ENCODE peak calls at places on chromosome 1, in six cellular contexts. D is A549, V is astrocyte, Q is hepatocyte, H is neuronal stem cell, O is GM23248. B is an unnamed sample.

GRCh38 chr1:204128964-204129896 is 22.6 kb downstream of the ETNK2 start:
- DNase-seq in Q (peak), O (peak), D (peak), V (peak), H (peak), B (peak)

GRCh38 chr1:30780409-30780808 is 22.8 kb upstream of the LAPTM5 start:
- DNase-seq in H (no peak), Q (no peak), D (no peak), O (no peak), V (no peak), B (no peak)

GRCh38 chr1:218079379-218079778 is 205.7 kb upstream of the RRP15 start:
- DNase-seq in D (no peak), V (no peak), Q (no peak), O (no peak), H (no peak), B (no peak)

GRCh38 chr1:34060331-34060730 is 104.7 kb downstream of the CSMD2 start:
- DNase-seq in D (no peak), V (no peak), H (no peak), O (no peak), Q (no peak), B (no peak)

GRCh38 chr1:61453111-61453961 is 271.6 kb downstream of the TM2D1 start:
- DNase-seq in H (peak), V (peak), Q (peak), O (peak), D (peak), B (peak)

GRCh38 chr1:69404486-69404885 is 163.2 kb upstream of the LRRC7 start:
- DNase-seq in Q (no peak), H (no peak), V (peak), D (no peak), O (no peak), B (no peak)

GRCh38 chr1:180188679-180189175 is 34.1 kb downstream of the QSOX1 start:
- DNase-seq in O (no peak), V (no peak), Q (no peak), H (no peak), D (no peak), B (no peak)

GRCh38 chr1:235650341-235651169 is 971 bp upstream of the GNG4 start:
- DNase-seq in V (no peak), Q (peak), H (peak), O (peak), D (no peak), B (peak)

GRCh38 chr1:53540604-53541262 is 81.5 kb downstream of the DMRTB1 start:
- DNase-seq in D (no peak), V (no peak), H (no peak), Q (no peak), O (no peak), B (no peak)

GRCh38 chr1:29675481-29676263 is 439.4 kb downstream of the PTPRU start:
- DNase-seq in Q (no peak), H (no peak), V (no peak), O (no peak), D (no peak), B (no peak)

GRCh38 chr1:160099716-160100375 is 1.4 kb upstream of the IGSF8 start:
- DNase-seq in H (no peak), O (no peak), D (no peak), Q (no peak), V (no peak), B (no peak)

GRCh38 chr1:72586023-72586685 is 303.8 kb upstream of the NEGR1 start:
- DNase-seq in V (no peak), D (no peak), Q (no peak), H (no peak), O (no peak), B (no peak)

GRCh38 chr1:227766015-227766634 is 30.9 kb downstream of the SNAP47 start:
- DNase-seq in D (no peak), O (peak), V (peak), H (no peak), Q (peak), B (no peak)

GRCh38 chr1:228358039-228358763 is 48.4 kb downstream of the TRIM11 start:
- DNase-seq in D (no peak), O (peak), Q (no peak), H (no peak), V (no peak), B (no peak)

GRCh38 chr1:206784471-206784903 is 12.2 kb upstream of the IL10 start:
- DNase-seq in O (no peak), D (no peak), H (no peak), Q (no peak), V (no peak), B (no peak)

GRCh38 chr1:227192163-227192562 is 126.1 kb downstream of the CDC42BPA start:
- DNase-seq in Q (peak), V (peak), D (no peak), H (no peak), O (peak), B (no peak)

GRCh38 chr1:30888391-30888790 is 20.2 kb downstream of the SDC3 start:
- DNase-seq in Q (peak), V (peak), H (no peak), O (peak), D (no peak), B (no peak)

GRCh38 chr1:80375662-80376061 is 1369.1 kb upstream of the ADGRL4 start:
- DNase-seq in O (peak), V (peak), H (no peak), D (no peak), Q (no peak), B (no peak)

GRCh38 chr1:17683551-17683950 is 71.6 kb upstream of the ACTL8 start:
- DNase-seq in D (no peak), O (no peak), V (no peak), H (no peak), Q (no peak), B (no peak)

GRCh38 chr1:218390625-218391024 is 45.5 kb downstream of the TGFB2 start:
- DNase-seq in D (no peak), Q (no peak), H (no peak), V (peak), O (no peak), B (no peak)

GRCh38 chr1:25707280-25708016 is 90.9 kb downstream of the MAN1C1 start:
- DNase-seq in Q (no peak), D (no peak), V (no peak), H (no peak), O (peak), B (peak)

GRCh38 chr1:33330376-33330890 is 9.5 kb upstream of the A3GALT2 start:
- DNase-seq in D (no peak), H (no peak), Q (no peak), O (no peak), V (no peak), B (no peak)

GRCh38 chr1:228372183-228373003 is 34.2 kb downstream of the TRIM11 start:
- DNase-seq in Q (peak), V (no peak), H (no peak), O (no peak), D (no peak), B (no peak)

GRCh38 chr1:4146101-4146500 is 246.0 kb upstream of the C1orf174 start:
- DNase-seq in H (no peak), Q (no peak), D (no peak), O (no peak), V (no peak), B (no peak)

GRCh38 chr1:50147451-50147850 is 38.7 kb downstream of the ELAVL4 start:
- DNase-seq in H (no peak), O (no peak), V (no peak), D (no peak), Q (no peak), B (no peak)

GRCh38 chr1:244060117-244060516 is 9.0 kb downstream of the ZBTB18 start:
- DNase-seq in Q (no peak), V (no peak), H (no peak), O (no peak), D (no peak), B (no peak)

GRCh38 chr1:112717263-112717662 is 2.1 kb upstream of the PPM1J start:
- DNase-seq in D (no peak), O (no peak), Q (no peak), H (no peak), V (no peak), B (no peak)

GRCh38 chr1:8121261-8122159 is 95.4 kb upstream of the ERRFI1 start:
- DNase-seq in Q (peak), H (no peak), O (no peak), V (peak), D (no peak), B (no peak)

GRCh38 chr1:229432905-229433304 is 989 bp downstream of the ACTA1 start:
- DNase-seq in D (no peak), H (no peak), O (no peak), V (no peak), Q (no peak), B (no peak)

GRCh38 chr1:166910396-166910994 is 34.4 kb upstream of the TADA1 start:
- DNase-seq in D (peak), V (peak), Q (peak), O (peak), H (peak), B (peak)

GRCh38 chr1:225508538-225509375 is 80.9 kb upstream of the LBR start:
- DNase-seq in O (peak), V (peak), D (peak), H (peak), Q (peak), B (peak)

DNA sequence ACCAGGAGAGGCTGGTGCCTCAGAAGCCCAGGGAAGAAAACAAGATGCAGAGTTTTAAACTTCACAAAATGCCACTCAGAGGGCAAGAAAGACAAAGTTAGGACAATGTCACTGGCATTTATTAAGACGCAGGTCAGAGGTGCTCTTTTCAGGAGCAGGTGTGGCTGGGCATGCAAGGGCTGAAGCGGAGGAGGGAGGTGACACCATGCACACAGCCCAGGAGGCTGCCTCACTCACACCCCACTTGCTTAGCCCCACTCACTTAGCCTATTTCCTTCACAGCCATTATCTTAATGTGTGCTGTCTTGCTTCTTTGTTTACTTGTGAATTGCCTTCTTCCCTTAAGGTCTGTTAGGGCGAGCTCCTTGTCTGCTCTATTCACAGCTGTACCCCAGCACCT is 17.2 kb downstream of the HIVEP3 start:
- DNase-seq in Q (no peak), D (no peak), H (no peak), V (no peak), O (no peak), B (no peak)
- H3K4me2 ChIP-seq in Q (no peak), D (peak), H (no peak), V (peak), O (peak), B (no peak)

GRCh38 chr1:212958175-212958574 is 7.8 kb downstream of the VASH2 start:
- DNase-seq in H (no peak), O (no peak), Q (no peak), V (peak), D (no peak), B (no peak)
- H3K4me2 ChIP-seq in H (no peak), O (no peak), Q (no peak), V (peak), D (no peak), B (no peak)

GRCh38 chr1:184297244-184297750 is 89.5 kb upstream of the C1orf21 start:
- DNase-seq in H (no peak), V (no peak), O (no peak), D (no peak), Q (no peak), B (no peak)
- H3K4me2 ChIP-seq in H (no peak), V (no peak), O (no peak), D (no peak), Q (no peak), B (no peak)

DNA sequence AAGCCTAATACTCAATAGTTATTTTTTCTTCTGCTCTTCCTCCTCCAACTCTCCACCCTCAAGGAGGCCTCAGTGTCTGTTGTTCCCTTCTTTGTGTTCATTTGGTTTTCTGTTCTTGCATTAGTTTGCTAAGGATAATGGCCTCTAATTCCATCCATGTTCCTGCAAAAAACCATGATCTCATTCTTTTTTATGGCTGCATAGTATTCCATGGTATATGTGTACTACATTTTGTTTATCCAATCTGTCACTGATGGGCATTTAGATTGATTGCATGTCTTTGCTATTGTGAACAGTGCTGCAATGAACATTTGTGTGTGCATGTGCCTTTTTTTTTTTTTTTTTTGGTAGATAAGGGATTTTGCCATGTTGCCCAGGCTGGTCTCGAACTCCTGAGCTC is 6.7 kb downstream of the CENPF start:
- DNase-seq in H (no peak), V (no peak), D (no peak), Q (no peak), O (no peak), B (no peak)
- H3K4me2 ChIP-seq in H (no peak), V (no peak), D (no peak), Q (no peak), O (no peak), B (no peak)

GRCh38 chr1:168906367-168906766 is 177.4 kb upstream of the DPT start:
- DNase-seq in V (no peak), Q (no peak), H (no peak), O (no peak), D (no peak), B (no peak)

GRCh38 chr1:168905631-168906030 is 176.6 kb upstream of the DPT start:
- DNase-seq in O (no peak), D (no peak), Q (no peak), V (no peak), H (no peak), B (no peak)

GRCh38 chr1:168907781-168908180 is 178.8 kb upstream of the DPT start:
- DNase-seq in V (no peak), D (no peak), O (no peak), H (no peak), Q (no peak), B (no peak)

GRCh38 chr1:168903237-168903830 is 174.3 kb upstream of the DPT start:
- DNase-seq in D (no peak), Q (no peak), H (no peak), O (peak), V (no peak), B (no peak)

DNA sequence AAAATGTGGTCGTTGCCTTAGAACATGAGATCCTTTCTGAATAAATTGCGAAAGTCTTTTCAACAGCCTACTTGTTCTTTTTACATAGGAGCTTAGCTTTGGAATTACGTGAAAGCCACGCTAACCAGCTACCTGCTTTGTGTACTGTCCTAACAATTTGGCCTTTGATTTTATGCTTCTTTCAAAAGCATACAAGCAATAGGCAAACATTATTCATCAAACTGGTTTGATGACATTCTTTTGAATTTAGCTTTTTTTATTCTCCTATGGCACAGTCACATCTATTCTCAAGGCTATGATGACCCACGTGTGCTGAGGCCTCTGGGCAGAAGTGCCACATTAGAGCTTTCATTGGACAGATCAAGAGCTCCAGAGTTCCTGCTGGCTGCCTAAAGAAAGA is 178.0 kb upstream of the DPT start:
- DNase-seq in Q (peak), O (no peak), D (no peak), V (no peak), H (no peak), B (no peak)
- H3K4me2 ChIP-seq in Q (peak), O (no peak), D (no peak), V (no peak), H (no peak), B (no peak)

GRCh38 chr1:40922969-40923368 is 56.5 kb upstream of the CTPS1 start:
- DNase-seq in H (no peak), Q (no peak), O (no peak), V (no peak), D (no peak), B (no peak)
- H3K4me2 ChIP-seq in H (no peak), Q (no peak), O (no peak), V (no peak), D (no peak), B (no peak)

DNA sequence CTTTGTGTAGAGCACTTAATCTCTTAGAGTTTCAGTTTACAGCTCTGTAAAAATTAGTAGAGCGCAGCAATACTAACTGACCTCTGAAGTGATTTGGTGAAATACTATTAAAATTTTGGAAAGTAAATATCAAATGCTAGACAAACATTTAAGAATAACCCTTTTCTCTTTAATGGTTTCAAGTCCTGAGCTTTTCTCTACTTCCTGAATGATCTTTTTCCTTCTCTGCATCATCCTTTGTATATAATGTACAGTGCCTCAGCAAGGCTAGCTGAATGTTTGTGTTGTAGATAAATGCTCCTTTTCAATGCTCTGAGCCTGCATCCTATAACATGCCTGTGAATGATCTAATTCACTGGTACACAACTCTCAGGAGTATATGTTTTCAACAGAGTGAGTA is 272.9 kb downstream of the ADGRL2 start:
- DNase-seq in D (no peak), V (no peak), H (no peak), Q (no peak), O (no peak), B (no peak)
- H3K4me2 ChIP-seq in D (no peak), V (no peak), H (no peak), Q (no peak), O (no peak), B (no peak)

GRCh38 chr1:81874461-81874860 is 73.7 kb downstream of the ADGRL2 start:
- DNase-seq in H (no peak), D (no peak), O (no peak), Q (no peak), V (no peak), B (no peak)
- H3K4me2 ChIP-seq in H (no peak), D (no peak), O (no peak), Q (no peak), V (no peak), B (peak)